ENCODE peak calls at places on chromosomes 6 and 20, in ten cellular contexts. U is IMR-90, V is transverse colon, T is breast epithelium, J is adrenal gland, E is stomach, K is heart left ventricle, I is testis, Y is tibial nerve, O is sigmoid colon. D is an unnamed sample. For H3K4me1, the result is how much of the 10 kb centered on the place peaks cover.

GRCh38 chr6:88629838-88630462 is 333.5 kb downstream of the RNGTT start:
- DNase-seq in U (no peak), V (no peak), T (no peak), J (no peak), E (no peak), K (no peak), I (no peak), Y (no peak), O (no peak), D (no peak)

GRCh38 chr6:136244061-136244616 is 6.0 kb downstream of the MTFR2 start:
- DNase-seq in U (peak), V (no peak), T (no peak), J (no peak), E (no peak), K (no peak), I (no peak), Y (no peak), O (no peak), D (no peak)

GRCh38 chr20:63466250-63466825 is 6.1 kb downstream of the KCNQ2 start:
- DNase-seq in U (no peak), V (no peak), T (no peak), J (no peak), E (no peak), K (no peak), I (no peak), Y (no peak), O (no peak), D (no peak)

GRCh38 chr6:85348643-85349042 is 101.2 kb upstream of the NT5E start:
- DNase-seq in U (no peak), V (no peak), T (no peak), J (no peak), E (no peak), K (no peak), I (no peak), Y (no peak), O (no peak), D (no peak)

GRCh38 chr6:52538921-52539354 is 37.9 kb downstream of the TRAM2 start:
- DNase-seq in U (peak), V (no peak), T (no peak), J (no peak), E (no peak), K (no peak), I (no peak), Y (no peak), O (no peak), D (no peak)

GRCh38 chr6:157975456-157975855 is 6.2 kb upstream of the SYNJ2 start:
- DNase-seq in U (no peak), V (no peak), T (no peak), J (no peak), E (no peak), K (no peak), I (no peak), Y (no peak), O (no peak), D (no peak)

GRCh38 chr6:130434174-130434873 is 68.5 kb downstream of the TMEM200A start:
- DNase-seq in U (peak), V (no peak), T (no peak), J (no peak), E (no peak), K (no peak), I (no peak), Y (no peak), O (no peak), D (no peak)

GRCh38 chr6:1618305-1619105 is 8.8 kb downstream of the FOXC1 start:
- DNase-seq in U (no peak), V (no peak), T (no peak), J (no peak), E (no peak), K (peak), I (no peak), Y (no peak), O (peak), D (no peak)

GRCh38 chr6:163860194-163861081 is 445.9 kb downstream of the QKI start:
- DNase-seq in U (peak), V (no peak), T (no peak), J (no peak), E (no peak), K (no peak), I (no peak), Y (no peak), O (no peak), D (no peak)

GRCh38 chr6:139698526-139699182 is 324.2 kb upstream of the CITED2 start:
- DNase-seq in U (no peak), V (peak), T (no peak), J (no peak), E (no peak), K (no peak), I (no peak), Y (no peak), O (peak), D (peak)

GRCh38 chr6:158817298-158818007 is 1.7 kb downstream of the EZR start:
- DNase-seq in U (peak), V (peak), T (no peak), J (peak), E (peak), K (peak), I (peak), Y (no peak), O (peak), D (peak)

GRCh38 chr20:20038586-20038985 is 13.7 kb downstream of the CRNKL1 start:
- DNase-seq in U (no peak), V (no peak), T (no peak), J (no peak), E (no peak), K (no peak), I (no peak), Y (no peak), O (no peak), D (no peak)

GRCh38 chr6:142694054-142694453 is 250.9 kb downstream of the HIVEP2 start:
- DNase-seq in U (peak), V (no peak), T (no peak), J (no peak), E (no peak), K (no peak), I (no peak), Y (no peak), O (no peak), D (no peak)

GRCh38 chr6:157025459-157025858 is 248.3 kb downstream of the ARID1B start:
- DNase-seq in U (peak), V (no peak), T (no peak), J (no peak), E (no peak), K (no peak), I (no peak), Y (no peak), O (no peak), D (no peak)

GRCh38 chr20:35145141-35145564 is 2.0 kb downstream of the EDEM2 start:
- DNase-seq in U (peak), V (no peak), T (no peak), J (no peak), E (no peak), K (no peak), I (no peak), Y (no peak), O (no peak), D (no peak)

GRCh38 chr6:53984163-53984562 is 127.1 kb upstream of the MLIP start:
- DNase-seq in U (peak), V (no peak), T (no peak), J (no peak), E (no peak), K (peak), I (no peak), Y (no peak), O (no peak), D (no peak)

GRCh38 chr6:16754864-16755263 is 6.4 kb downstream of the ATXN1 start:
- DNase-seq in U (no peak), V (no peak), T (no peak), J (no peak), E (no peak), K (no peak), I (no peak), Y (no peak), O (no peak), D (no peak)
- H3K27ac ChIP-seq in U (no peak), V (peak), T (no peak), J (no peak), E (peak), K (peak), I (no peak), Y (no peak), O (peak), D (no peak)

GRCh38 chr6:26438000-26438399 is 2.3 kb upstream of the BTN3A3 start:
- DNase-seq in U (no peak), V (no peak), T (no peak), J (no peak), E (no peak), K (no peak), I (no peak), Y (no peak), O (no peak), D (no peak)

GRCh38 chr6:26439151-26439550 is 1.2 kb upstream of the BTN3A3 start:
- DNase-seq in U (no peak), V (no peak), T (no peak), J (no peak), E (no peak), K (no peak), I (no peak), Y (no peak), O (no peak), D (no peak)

GRCh38 chr6:26439552-26440125 is 665 bp upstream of the BTN3A3 start:
- DNase-seq in U (no peak), V (no peak), T (no peak), J (no peak), E (no peak), K (no peak), I (no peak), Y (no peak), O (no peak), D (no peak)

GRCh38 chr6:26440977-26441358 is 664 bp downstream of the BTN3A3 start:
- DNase-seq in U (no peak), V (no peak), T (no peak), J (no peak), E (no peak), K (no peak), I (no peak), Y (no peak), O (no peak), D (no peak)

DNA sequence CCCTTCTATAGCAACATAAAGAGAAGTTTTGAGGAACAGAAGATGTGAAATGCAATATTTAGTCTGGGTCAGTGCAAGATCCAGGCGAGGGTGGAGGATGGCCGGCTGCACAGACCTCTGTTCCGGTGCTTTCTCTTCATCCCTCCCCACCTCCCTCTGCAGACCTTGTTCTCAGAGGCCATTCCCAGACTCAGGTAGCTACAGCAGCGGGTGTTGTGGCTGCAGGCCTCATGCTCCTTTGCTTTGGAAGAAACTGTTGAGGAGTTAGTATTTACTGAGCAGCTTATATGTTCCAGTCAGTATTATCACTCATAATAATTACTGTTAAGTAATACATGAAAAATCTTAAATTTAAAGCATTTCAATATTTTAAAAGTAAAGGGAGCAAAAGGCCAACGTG is 1.7 kb downstream of the BTN3A3 start:
- DNase-seq in U (no peak), V (no peak), T (no peak), J (no peak), E (no peak), K (no peak), I (no peak), Y (no peak), O (no peak), D (no peak)
- TF ChIP-seq POLR2A in U (no peak), V (no peak), T (no peak), J (no peak), E (no peak), K (no peak), I (no peak), Y (no peak), O (no peak), D (no peak)

GRCh38 chr20:1893721-1894470 is 1.3 kb upstream of the SIRPA start:
- DNase-seq in U (no peak), V (no peak), T (no peak), J (peak), E (no peak), K (peak), I (no peak), Y (no peak), O (peak), D (peak)

GRCh38 chr20:1895674-1896496 is 678 bp downstream of the SIRPA start:
- DNase-seq in U (no peak), V (no peak), T (peak), J (peak), E (no peak), K (peak), I (no peak), Y (no peak), O (peak), D (peak)

GRCh38 chr20:1896859-1897258 is 1.7 kb downstream of the SIRPA start:
- DNase-seq in U (no peak), V (no peak), T (no peak), J (no peak), E (no peak), K (peak), I (no peak), Y (no peak), O (no peak), D (no peak)

GRCh38 chr20:1894471-1894950 is 696 bp upstream of the SIRPA start:
- DNase-seq in U (peak), V (peak), T (peak), J (no peak), E (peak), K (peak), I (peak), Y (no peak), O (peak), D (peak)

DNA sequence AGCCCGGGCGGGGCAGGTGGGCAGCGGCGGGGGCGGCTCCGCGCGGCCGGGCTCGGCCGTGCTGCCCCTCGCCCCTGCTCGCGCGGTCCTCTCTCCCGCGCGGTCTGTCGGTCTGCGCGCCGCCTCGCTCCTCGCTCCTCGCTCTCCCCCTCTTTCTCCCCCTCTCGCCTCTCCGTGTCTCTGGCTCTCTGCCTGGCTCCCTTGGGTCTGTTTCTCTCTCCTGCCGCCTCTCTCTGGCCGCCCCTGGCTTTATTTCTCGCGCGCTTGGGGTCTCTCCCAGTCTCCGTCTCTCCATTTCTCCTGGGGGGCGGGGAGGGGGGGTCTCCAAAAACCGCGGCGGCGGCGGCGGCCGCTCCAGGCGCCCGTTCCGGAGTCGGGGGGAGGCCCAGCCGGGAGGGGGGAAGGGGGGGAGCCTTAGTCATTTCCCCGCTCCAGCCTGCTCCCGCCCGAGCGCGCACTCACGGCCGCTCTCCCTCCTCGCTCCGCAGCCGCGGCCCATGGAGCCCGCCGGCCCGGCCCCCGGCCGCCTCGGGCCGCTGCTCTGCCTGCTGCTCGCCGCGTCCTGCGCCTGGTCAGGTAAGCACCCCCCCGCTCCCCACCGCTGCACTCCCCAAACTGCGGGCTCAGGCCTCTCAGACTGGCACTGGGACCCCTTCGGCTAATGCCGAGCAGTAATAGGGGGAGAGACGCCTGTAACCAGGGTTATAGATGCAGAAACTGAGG is at the start of gene SIRPA:
- DNase-seq in U (peak), V (peak), T (peak), J (peak), E (peak), K (peak), I (peak), Y (no peak), O (peak), D (peak)
- H3K4me1 ChIP-seq in U (under half), V (under half), T (under half), J (under half), E (under half), K (under half), I (under half), Y (under half), O (half or more), D (under half)

DNA sequence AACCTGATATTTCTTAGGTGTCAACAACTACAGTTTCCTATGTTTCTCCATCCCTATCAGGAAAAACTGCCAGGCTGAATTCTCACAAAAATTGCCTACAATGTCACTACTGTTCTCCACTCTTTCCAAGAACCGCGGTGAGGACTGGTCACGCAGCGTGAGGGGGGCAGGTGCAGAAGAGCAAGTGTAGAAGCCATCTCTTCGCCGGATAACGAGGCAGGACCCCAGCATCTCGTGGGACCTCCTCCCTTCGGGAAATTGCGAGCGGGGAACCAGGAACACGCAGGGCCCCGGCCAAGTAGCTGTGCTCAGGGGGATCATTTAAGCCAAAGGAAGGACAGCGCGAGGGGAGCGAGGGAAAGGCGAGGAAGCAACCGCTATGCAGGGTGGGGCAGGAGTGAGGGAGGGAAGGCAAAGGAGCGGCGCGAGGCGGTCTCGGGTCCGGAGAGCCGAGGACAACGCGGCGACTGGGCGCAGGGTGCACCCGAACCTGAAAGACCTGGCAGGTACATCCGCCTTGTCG is 593 bp downstream of the APMAP start:
- DNase-seq in U (no peak), V (peak), T (no peak), J (no peak), E (peak), K (peak), I (peak), Y (no peak), O (peak), D (no peak)
- H3K27ac ChIP-seq in U (peak), V (peak), T (peak), J (peak), E (peak), K (peak), I (peak), Y (peak), O (peak), D (peak)

GRCh38 chr20:41538810-41539596 is 79.2 kb downstream of the CHD6 start:
- DNase-seq in U (no peak), V (no peak), T (no peak), J (no peak), E (no peak), K (no peak), I (no peak), Y (no peak), O (no peak), D (no peak)
- TF ChIP-seq POLR2A in U (no peak), V (no peak), T (no peak), J (no peak), E (no peak), K (no peak), I (no peak), Y (no peak), O (no peak), D (no peak)

GRCh38 chr6:14638932-14639875 is 521.6 kb downstream of the CD83 start:
- DNase-seq in U (peak), V (peak), T (peak), J (peak), E (no peak), K (peak), I (peak), Y (no peak), O (no peak), D (no peak)
- H3K4me1 ChIP-seq in U (under half), V (under half), T (under half), J (under half), E (under half), K (under half), I (under half), Y (under half), O (under half), D (under half)

D was measured in right lobe of liver.